ENCODE peak calls at places on chromosomes 4 and X, in seven cellular contexts. One of them, this sample, is unnamed.

GRCh38 chr4:77917075-77917474 is 54.4 kb downstream of the MRPL1 start:
- DNase-seq in mesenchymal stem cell: no peak
- DNase-seq in neuronal stem cell: no peak
- DNase-seq in trophoblast cell: no peak
- DNase-seq in H9: no peak
- DNase-seq in mesendoderm: no peak
- DNase-seq in H1: no peak
- DNase-seq in this sample: no peak

GRCh38 chr4:15035152-15035551 is 32.9 kb downstream of the CPEB2 start:
- DNase-seq in neuronal stem cell: no peak
- DNase-seq in H1: no peak
- DNase-seq in mesendoderm: no peak
- DNase-seq in trophoblast cell: no peak
- DNase-seq in H9: no peak
- DNase-seq in mesenchymal stem cell: peak; percentile 69
- DNase-seq in this sample: peak; percentile 70

GRCh38 chr4:178450614-178451013 is 1008.4 kb upstream of the AGA start:
- DNase-seq in H9: no peak
- DNase-seq in mesendoderm: no peak
- DNase-seq in neuronal stem cell: no peak
- DNase-seq in mesenchymal stem cell: no peak
- DNase-seq in H1: no peak
- DNase-seq in trophoblast cell: no peak
- DNase-seq in this sample: no peak

GRCh38 chr4:82733636-82734035 is 65.0 kb downstream of the SCD5 start:
- DNase-seq in mesendoderm: no peak
- DNase-seq in trophoblast cell: peak; percentile 64
- DNase-seq in H1: no peak
- DNase-seq in H9: no peak
- DNase-seq in mesenchymal stem cell: peak; percentile 79
- DNase-seq in neuronal stem cell: no peak
- DNase-seq in this sample: peak; percentile 93

GRCh38 chr4:55269970-55270369 is 76.1 kb upstream of the SRD5A3 start:
- DNase-seq in mesendoderm: no peak
- DNase-seq in H9: no peak
- DNase-seq in mesenchymal stem cell: no peak
- DNase-seq in neuronal stem cell: no peak
- DNase-seq in H1: no peak
- DNase-seq in trophoblast cell: no peak
- DNase-seq in this sample: no peak

GRCh38 chr4:168979338-168979737 is 30.7 kb downstream of the CBR4 start:
- DNase-seq in H9: no peak
- DNase-seq in trophoblast cell: no peak
- DNase-seq in mesenchymal stem cell: no peak
- DNase-seq in mesendoderm: no peak
- DNase-seq in H1: no peak
- DNase-seq in neuronal stem cell: no peak
- DNase-seq in this sample: no peak

GRCh38 chr4:141899541-141899940 is 263.2 kb downstream of the IL15 start:
- DNase-seq in trophoblast cell: no peak
- DNase-seq in neuronal stem cell: no peak
- DNase-seq in mesenchymal stem cell: no peak
- DNase-seq in H9: no peak
- DNase-seq in mesendoderm: no peak
- DNase-seq in H1: no peak
- DNase-seq in this sample: no peak

GRCh38 chr4:15400911-15401671 is 26.7 kb upstream of the C1QTNF7 start:
- DNase-seq in trophoblast cell: peak; percentile 75
- DNase-seq in mesendoderm: peak; percentile 24
- DNase-seq in mesenchymal stem cell: peak; percentile 59
- DNase-seq in H1: no peak
- DNase-seq in H9: no peak
- DNase-seq in neuronal stem cell: no peak
- DNase-seq in this sample: peak; percentile 65

GRCh38 chrX:53717205-53717604 is 30.7 kb upstream of the HUWE1 start:
- DNase-seq in mesenchymal stem cell: no peak
- DNase-seq in H9: no peak
- DNase-seq in mesendoderm: no peak
- DNase-seq in H1: no peak
- DNase-seq in neuronal stem cell: no peak
- DNase-seq in trophoblast cell: no peak
- DNase-seq in this sample: no peak

GRCh38 chr4:184400891-184401290 is 73.5 kb downstream of the IRF2 start:
- DNase-seq in H1: no peak
- DNase-seq in trophoblast cell: no peak
- DNase-seq in mesendoderm: no peak
- DNase-seq in neuronal stem cell: no peak
- DNase-seq in H9: no peak
- DNase-seq in mesenchymal stem cell: no peak
- DNase-seq in this sample: no peak

GRCh38 chrX:40170830-40171512 is 73.2 kb upstream of the BCOR start:
- DNase-seq in H9: peak; percentile 54
- DNase-seq in H1: no peak
- DNase-seq in trophoblast cell: no peak
- DNase-seq in mesenchymal stem cell: peak; percentile 69
- DNase-seq in neuronal stem cell: no peak
- DNase-seq in mesendoderm: peak; percentile 54
- DNase-seq in this sample: no peak

GRCh38 chr4:47717173-47717572 is 120.7 kb downstream of the CORIN start:
- DNase-seq in neuronal stem cell: no peak
- DNase-seq in H1: no peak
- DNase-seq in mesendoderm: peak; percentile 57
- DNase-seq in trophoblast cell: no peak
- DNase-seq in mesenchymal stem cell: no peak
- DNase-seq in H9: no peak
- DNase-seq in this sample: no peak

GRCh38 chrX:136762820-136763452 is 17.8 kb downstream of the ARHGEF6 start:
- DNase-seq in H1: no peak
- DNase-seq in neuronal stem cell: no peak
- DNase-seq in mesendoderm: peak; percentile 35
- DNase-seq in trophoblast cell: no peak
- DNase-seq in mesenchymal stem cell: no peak
- DNase-seq in H9: no peak
- DNase-seq in this sample: no peak

GRCh38 chr4:70678383-70678999 is 9.8 kb upstream of the UTP3 start:
- DNase-seq in mesendoderm: no peak
- DNase-seq in mesenchymal stem cell: no peak
- DNase-seq in neuronal stem cell: no peak
- DNase-seq in H9: no peak
- DNase-seq in trophoblast cell: no peak
- DNase-seq in H1: no peak
- DNase-seq in this sample: no peak

GRCh38 chr4:4735870-4736269 is 123.6 kb upstream of the MSX1 start:
- DNase-seq in neuronal stem cell: no peak
- DNase-seq in H1: no peak
- DNase-seq in trophoblast cell: no peak
- DNase-seq in mesenchymal stem cell: peak; percentile 54
- DNase-seq in H9: no peak
- DNase-seq in mesendoderm: no peak
- DNase-seq in this sample: peak; percentile 27

GRCh38 chr4:154506253-154506652 is 14.7 kb upstream of the DCHS2 start:
- DNase-seq in neuronal stem cell: peak; percentile 27
- DNase-seq in H1: no peak
- DNase-seq in mesenchymal stem cell: peak; percentile 43
- DNase-seq in trophoblast cell: no peak
- DNase-seq in mesendoderm: peak; percentile 60
- DNase-seq in H9: no peak
- DNase-seq in this sample: peak; percentile 13

GRCh38 chrX:17638731-17639130 is 98.6 kb upstream of the SCML1 start:
- DNase-seq in mesenchymal stem cell: no peak
- DNase-seq in mesendoderm: no peak
- DNase-seq in H1: no peak
- DNase-seq in neuronal stem cell: no peak
- DNase-seq in H9: no peak
- DNase-seq in trophoblast cell: no peak
- DNase-seq in this sample: no peak

GRCh38 chr4:68895561-68896198 is 55.9 kb downstream of the UGT2A3 start:
- DNase-seq in neuronal stem cell: no peak
- DNase-seq in mesenchymal stem cell: no peak
- DNase-seq in mesendoderm: no peak
- DNase-seq in trophoblast cell: no peak
- DNase-seq in H9: no peak
- DNase-seq in H1: no peak
- DNase-seq in this sample: no peak

GRCh38 chrX:147853701-147854100 is 58.0 kb upstream of the FMR1 start:
- DNase-seq in H9: peak; percentile 29
- DNase-seq in H1: peak; percentile 1
- DNase-seq in mesenchymal stem cell: no peak
- DNase-seq in mesendoderm: peak; percentile 47
- DNase-seq in neuronal stem cell: no peak
- DNase-seq in trophoblast cell: no peak
- DNase-seq in this sample: no peak

GRCh38 chr4:151313306-151314028 is 11.9 kb downstream of the SH3D19 start:
- DNase-seq in mesenchymal stem cell: no peak
- DNase-seq in mesendoderm: no peak
- DNase-seq in H1: no peak
- DNase-seq in neuronal stem cell: no peak
- DNase-seq in H9: no peak
- DNase-seq in trophoblast cell: peak; percentile 20
- DNase-seq in this sample: no peak

GRCh38 chr4:144507309-144508101 is 138.5 kb upstream of the HHIP start:
- DNase-seq in neuronal stem cell: no peak
- DNase-seq in H1: no peak
- DNase-seq in trophoblast cell: no peak
- DNase-seq in mesenchymal stem cell: no peak
- DNase-seq in H9: no peak
- DNase-seq in mesendoderm: peak; percentile 47
- DNase-seq in this sample: peak; percentile 28

GRCh38 chr4:147833254-147833653 is 101.4 kb downstream of the ARHGAP10 start:
- DNase-seq in mesenchymal stem cell: peak; percentile 82
- DNase-seq in H9: no peak
- DNase-seq in H1: no peak
- DNase-seq in mesendoderm: no peak
- DNase-seq in neuronal stem cell: no peak
- DNase-seq in trophoblast cell: no peak
- DNase-seq in this sample: peak; percentile 82

GRCh38 chr4:17236686-17237085 is 275.2 kb downstream of the QDPR start:
- DNase-seq in neuronal stem cell: no peak
- DNase-seq in mesenchymal stem cell: peak; percentile 2
- DNase-seq in trophoblast cell: peak; percentile 3
- DNase-seq in H9: no peak
- DNase-seq in mesendoderm: no peak
- DNase-seq in H1: no peak
- DNase-seq in this sample: peak; percentile 87

GRCh38 chr4:146338512-146338911 is 124.2 kb downstream of the REELD1 start:
- DNase-seq in mesenchymal stem cell: no peak
- DNase-seq in mesendoderm: peak; percentile 25
- DNase-seq in H9: no peak
- DNase-seq in trophoblast cell: no peak
- DNase-seq in H1: no peak
- DNase-seq in neuronal stem cell: no peak
- DNase-seq in this sample: peak; percentile 6

GRCh38 chr4:15373363-15373762 is 54.5 kb upstream of the C1QTNF7 start:
- DNase-seq in H9: no peak
- DNase-seq in trophoblast cell: peak; percentile 54
- DNase-seq in neuronal stem cell: no peak
- DNase-seq in mesendoderm: no peak
- DNase-seq in mesenchymal stem cell: no peak
- DNase-seq in H1: no peak
- DNase-seq in this sample: peak; percentile 23

GRCh38 chr4:82787342-82787741 is 11.3 kb downstream of the SCD5 start:
- DNase-seq in mesenchymal stem cell: no peak
- DNase-seq in trophoblast cell: peak; percentile 33
- DNase-seq in H9: peak; percentile 18
- DNase-seq in H1: no peak
- DNase-seq in mesendoderm: no peak
- DNase-seq in neuronal stem cell: no peak
- DNase-seq in this sample: no peak

GRCh38 chr4:111959202-111959601 is 186.1 kb upstream of the FAM241A start:
- DNase-seq in mesendoderm: no peak
- DNase-seq in H1: no peak
- DNase-seq in mesenchymal stem cell: peak; percentile 98
- DNase-seq in neuronal stem cell: no peak
- DNase-seq in trophoblast cell: peak; percentile 40
- DNase-seq in H9: no peak
- DNase-seq in this sample: peak; percentile 10

GRCh38 chr4:38157592-38157991 is 197.4 kb downstream of the PTTG2 start:
- DNase-seq in mesendoderm: no peak
- DNase-seq in mesenchymal stem cell: no peak
- DNase-seq in neuronal stem cell: no peak
- DNase-seq in trophoblast cell: no peak
- DNase-seq in H1: no peak
- DNase-seq in H9: no peak
- DNase-seq in this sample: no peak

GRCh38 chr4:16757080-16757521 is 141.3 kb downstream of the LDB2 start:
- DNase-seq in neuronal stem cell: no peak
- DNase-seq in H9: no peak
- DNase-seq in trophoblast cell: peak; percentile 69
- DNase-seq in mesendoderm: no peak
- DNase-seq in H1: no peak
- DNase-seq in mesenchymal stem cell: no peak
- DNase-seq in this sample: peak; percentile 55

GRCh38 chr4:151744614-151745013 is 16.2 kb downstream of the GATB start:
- DNase-seq in H1: no peak
- DNase-seq in mesenchymal stem cell: peak; percentile 92
- DNase-seq in trophoblast cell: peak; percentile 64
- DNase-seq in mesendoderm: peak; percentile 96
- DNase-seq in neuronal stem cell: no peak
- DNase-seq in H9: no peak
- DNase-seq in this sample: peak; percentile 97

GRCh38 chrX:108199041-108199440 is 107.5 kb downstream of the ATG4A start:
- DNase-seq in H9: no peak
- DNase-seq in trophoblast cell: no peak
- DNase-seq in mesendoderm: no peak
- DNase-seq in neuronal stem cell: no peak
- DNase-seq in mesenchymal stem cell: no peak
- DNase-seq in H1: no peak
- DNase-seq in this sample: no peak
- H3K23ac ChIP-seq in H9: no peak overlapping the region
- H3K23ac ChIP-seq in trophoblast cell: no peak overlapping the region
- H3K23ac ChIP-seq in mesendoderm: no peak overlapping the region
- H3K23ac ChIP-seq in neuronal stem cell: no peak overlapping the region
- H3K23ac ChIP-seq in mesenchymal stem cell: no peak overlapping the region
- H3K23ac ChIP-seq in H1: no peak overlapping the region
- H3K23ac ChIP-seq in this sample: no peak overlapping the region

GRCh38 chrX:9737363-9737762 is 28.3 kb downstream of the GPR143 start:
- DNase-seq in neuronal stem cell: no peak
- DNase-seq in H9: no peak
- DNase-seq in mesendoderm: no peak
- DNase-seq in mesenchymal stem cell: peak; percentile 13
- DNase-seq in H1: no peak
- DNase-seq in trophoblast cell: no peak
- DNase-seq in this sample: no peak
- H3K23ac ChIP-seq in neuronal stem cell: no peak overlapping the region
- H3K23ac ChIP-seq in H9: no peak overlapping the region
- H3K23ac ChIP-seq in mesendoderm: no peak overlapping the region
- H3K23ac ChIP-seq in mesenchymal stem cell: no peak overlapping the region
- H3K23ac ChIP-seq in H1: no peak overlapping the region
- H3K23ac ChIP-seq in trophoblast cell: no peak overlapping the region
- H3K23ac ChIP-seq in this sample: no peak overlapping the region

GRCh38 chr4:106104276-106104675 is 209.0 kb downstream of the NPNT start:
- DNase-seq in H9: no peak
- DNase-seq in mesenchymal stem cell: no peak
- DNase-seq in trophoblast cell: no peak
- DNase-seq in H1: no peak
- DNase-seq in neuronal stem cell: no peak
- DNase-seq in mesendoderm: no peak
- DNase-seq in this sample: no peak
- H3K23ac ChIP-seq in H9: no peak overlapping the region
- H3K23ac ChIP-seq in mesenchymal stem cell: no peak overlapping the region
- H3K23ac ChIP-seq in trophoblast cell: no peak overlapping the region
- H3K23ac ChIP-seq in H1: no peak overlapping the region
- H3K23ac ChIP-seq in neuronal stem cell: no peak overlapping the region
- H3K23ac ChIP-seq in mesendoderm: no peak overlapping the region
- H3K23ac ChIP-seq in this sample: no peak overlapping the region

GRCh38 chr4:110878413-110878812 is 255.5 kb upstream of the PITX2 start:
- DNase-seq in mesenchymal stem cell: no peak
- DNase-seq in mesendoderm: no peak
- DNase-seq in neuronal stem cell: no peak
- DNase-seq in H1: no peak
- DNase-seq in trophoblast cell: peak; percentile 20
- DNase-seq in H9: no peak
- DNase-seq in this sample: no peak
- H3K23ac ChIP-seq in mesenchymal stem cell: no peak overlapping the region
- H3K23ac ChIP-seq in mesendoderm: no peak overlapping the region
- H3K23ac ChIP-seq in neuronal stem cell: no peak overlapping the region
- H3K23ac ChIP-seq in H1: no peak overlapping the region
- H3K23ac ChIP-seq in trophoblast cell: no peak overlapping the region
- H3K23ac ChIP-seq in H9: no peak overlapping the region
- H3K23ac ChIP-seq in this sample: no peak overlapping the region

This sample was measured in IMR-90.